ENCODE peak calls at places on chromosomes 5 and 9, in four cellular contexts. X is AG04450; H is CD8-positive, alpha-beta memory T cell; U is upper lobe of right lung. K is an unnamed sample. For H3K27me3, the result is how much of the 10 kb centered on the place peaks cover.

GRCh38 chr9:97077465-97078295 is 38.7 kb upstream of the CTSV start:
- DNase-seq in X (no peak), H (no peak), U (no peak), K (no peak)

GRCh38 chr5:176823869-176824412 is 13.6 kb downstream of the UNC5A start:
- DNase-seq in X (no peak), H (no peak), U (no peak), K (no peak)

GRCh38 chr5:178227138-178227659 is 5.4 kb downstream of the PHYKPL start:
- DNase-seq in X (no peak), H (no peak), U (no peak), K (no peak)

GRCh38 chr9:76725181-76725580 is 39.1 kb upstream of the PCA3 start:
- DNase-seq in X (no peak), H (no peak), U (no peak), K (no peak)

GRCh38 chr9:34322899-34323591 is 6.0 kb downstream of the KIF24 start:
- DNase-seq in X (no peak), H (no peak), U (no peak), K (no peak)

GRCh38 chr9:93119953-93120845 is 13.9 kb downstream of the NINJ1 start:
- DNase-seq in X (peak), H (peak), U (peak), K (no peak)

GRCh38 chr9:113625456-113625855 is 161.9 kb downstream of the RGS3 start:
- DNase-seq in X (no peak), H (no peak), U (peak), K (no peak)

GRCh38 chr5:179154991-179155955 is 95.1 kb downstream of the ZNF354C start:
- DNase-seq in X (no peak), H (no peak), U (peak), K (peak)

GRCh38 chr9:89444212-89444611 is 53.7 kb downstream of the SEMA4D start:
- DNase-seq in X (no peak), H (peak), U (no peak), K (no peak)

GRCh38 chr9:129021091-129021490 is 7.0 kb downstream of the SH3GLB2 start:
- DNase-seq in X (no peak), H (no peak), U (no peak), K (peak)

GRCh38 chr9:95261890-95262289 is 55.6 kb downstream of the FANCC start:
- DNase-seq in X (no peak), H (no peak), U (no peak), K (no peak)

GRCh38 chr5:129244478-129244877 is 149.9 kb downstream of the ISOC1 start:
- DNase-seq in X (no peak), H (no peak), U (no peak), K (no peak)

GRCh38 chr9:101375546-101375945 is 9.3 kb downstream of the BAAT start:
- DNase-seq in X (no peak), H (no peak), U (no peak), K (no peak)

GRCh38 chr5:176132471-176133288 is 105.5 kb upstream of the SIMC1 start:
- DNase-seq in X (no peak), H (peak), U (no peak), K (no peak)

GRCh38 chr9:97354637-97355036 is 47.2 kb downstream of the CCDC180 start:
- DNase-seq in X (no peak), H (no peak), U (no peak), K (no peak)

GRCh38 chr5:132239776-132240175 is 12.1 kb upstream of the P4HA2 start:
- DNase-seq in X (no peak), H (no peak), U (peak), K (no peak)

GRCh38 chr5:71740015-71740753 is 21.1 kb downstream of the CARTPT start:
- DNase-seq in X (no peak), H (no peak), U (no peak), K (peak)

GRCh38 chr5:170120576-170120975 is 14.9 kb downstream of the FOXI1 start:
- DNase-seq in X (peak), H (no peak), U (no peak), K (no peak)

GRCh38 chr5:65769539-65769938 is 47.5 kb downstream of the NLN start:
- DNase-seq in X (peak), H (no peak), U (no peak), K (no peak)

GRCh38 chr9:136660971-136661540 is 1.7 kb upstream of the EGFL7 start:
- DNase-seq in X (no peak), H (no peak), U (peak), K (no peak)

GRCh38 chr9:114950761-114951160 is 20.4 kb upstream of the TNFSF8 start:
- DNase-seq in X (no peak), H (no peak), U (no peak), K (no peak)

GRCh38 chr5:102866315-102866693 is 111.2 kb downstream of the PAM start:
- DNase-seq in X (no peak), H (no peak), U (no peak), K (no peak)

GRCh38 chr5:127878174-127878750 is 175.1 kb downstream of the CCDC192 start:
- DNase-seq in X (no peak), H (no peak), U (peak), K (peak)

GRCh38 chr5:139808481-139809330 is 13.1 kb downstream of the PSD2 start:
- DNase-seq in X (no peak), H (no peak), U (peak), K (peak)

GRCh38 chr9:124769451-124770358 is 1.4 kb downstream of the NR6A1 start:
- DNase-seq in X (no peak), H (peak), U (peak), K (peak)

GRCh38 chr9:133118568-133118967 is 2.5 kb downstream of the RALGDS start:
- DNase-seq in X (no peak), H (no peak), U (no peak), K (no peak)

GRCh38 chr5:52392321-52392720 is 395.4 kb upstream of the ITGA1 start:
- DNase-seq in X (no peak), H (no peak), U (no peak), K (no peak)

GRCh38 chr9:136700309-136700708 is 12.1 kb upstream of the DIPK1B start:
- DNase-seq in X (no peak), H (no peak), U (no peak), K (no peak)

GRCh38 chr5:159021360-159022177 is 78.1 kb downstream of the EBF1 start:
- DNase-seq in X (no peak), H (no peak), U (no peak), K (no peak)

GRCh38 chr5:96690906-96691305 is 28.7 kb downstream of the CAST start:
- DNase-seq in X (no peak), H (no peak), U (no peak), K (no peak)

GRCh38 chr5:172283020-172283861 is at the start of gene UBTD2:
- DNase-seq in X (no peak), H (peak), U (peak), K (peak)

GRCh38 chr5:172283862-172284274 is 304 bp upstream of the UBTD2 start:
- DNase-seq in X (no peak), H (peak), U (peak), K (peak)

GRCh38 chr5:172284275-172284971 is 859 bp upstream of the UBTD2 start:
- DNase-seq in X (no peak), H (peak), U (no peak), K (peak)

GRCh38 chr5:172280937-172281336 is 2.6 kb downstream of the UBTD2 start:
- DNase-seq in X (no peak), H (no peak), U (no peak), K (no peak)

DNA sequence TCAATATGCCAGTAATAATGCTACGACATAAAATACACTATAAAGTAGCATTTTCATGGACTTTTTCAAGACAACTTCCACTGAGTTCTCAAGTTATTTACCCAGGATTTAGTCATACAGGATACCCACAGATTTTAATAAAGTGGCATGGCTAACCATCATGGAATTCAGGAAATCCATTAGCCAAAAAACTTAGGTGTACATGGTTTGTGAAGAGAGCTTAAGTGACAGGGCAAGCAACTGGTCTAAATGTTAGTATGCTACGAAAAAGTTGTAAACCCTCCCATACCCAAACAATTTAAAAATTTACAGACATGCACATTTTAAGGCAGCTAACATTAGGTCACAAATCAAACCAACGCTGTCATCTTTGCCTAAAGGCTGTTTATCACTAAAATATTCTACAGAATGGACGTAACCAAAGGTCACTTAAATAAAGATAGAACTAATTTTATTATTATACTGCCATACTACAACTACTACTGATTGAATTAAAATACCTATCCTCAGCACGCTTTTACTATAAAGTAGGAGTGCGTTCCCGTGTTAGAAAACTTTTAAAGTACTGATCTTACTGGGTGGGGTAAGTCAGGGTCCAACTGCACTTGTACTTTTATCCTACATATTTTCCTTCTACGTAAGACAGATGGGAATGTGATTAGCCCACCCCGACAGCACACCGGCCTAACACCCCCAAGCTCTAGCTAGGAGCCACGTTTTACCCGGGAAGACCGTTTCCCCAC is 1.1 kb downstream of the UBTD2 start:
- DNase-seq in X (no peak), H (no peak), U (no peak), K (no peak)
- H3K27me3 ChIP-seq in X (under half), H (under half), U (under half), K (under half)

GRCh38 chr5:119359737-119360413 is 4.1 kb downstream of the TNFAIP8 start:
- DNase-seq in X (no peak), H (no peak), U (no peak), K (no peak)
- H3K27ac ChIP-seq in X (no peak), H (no peak), U (peak), K (no peak)

DNA sequence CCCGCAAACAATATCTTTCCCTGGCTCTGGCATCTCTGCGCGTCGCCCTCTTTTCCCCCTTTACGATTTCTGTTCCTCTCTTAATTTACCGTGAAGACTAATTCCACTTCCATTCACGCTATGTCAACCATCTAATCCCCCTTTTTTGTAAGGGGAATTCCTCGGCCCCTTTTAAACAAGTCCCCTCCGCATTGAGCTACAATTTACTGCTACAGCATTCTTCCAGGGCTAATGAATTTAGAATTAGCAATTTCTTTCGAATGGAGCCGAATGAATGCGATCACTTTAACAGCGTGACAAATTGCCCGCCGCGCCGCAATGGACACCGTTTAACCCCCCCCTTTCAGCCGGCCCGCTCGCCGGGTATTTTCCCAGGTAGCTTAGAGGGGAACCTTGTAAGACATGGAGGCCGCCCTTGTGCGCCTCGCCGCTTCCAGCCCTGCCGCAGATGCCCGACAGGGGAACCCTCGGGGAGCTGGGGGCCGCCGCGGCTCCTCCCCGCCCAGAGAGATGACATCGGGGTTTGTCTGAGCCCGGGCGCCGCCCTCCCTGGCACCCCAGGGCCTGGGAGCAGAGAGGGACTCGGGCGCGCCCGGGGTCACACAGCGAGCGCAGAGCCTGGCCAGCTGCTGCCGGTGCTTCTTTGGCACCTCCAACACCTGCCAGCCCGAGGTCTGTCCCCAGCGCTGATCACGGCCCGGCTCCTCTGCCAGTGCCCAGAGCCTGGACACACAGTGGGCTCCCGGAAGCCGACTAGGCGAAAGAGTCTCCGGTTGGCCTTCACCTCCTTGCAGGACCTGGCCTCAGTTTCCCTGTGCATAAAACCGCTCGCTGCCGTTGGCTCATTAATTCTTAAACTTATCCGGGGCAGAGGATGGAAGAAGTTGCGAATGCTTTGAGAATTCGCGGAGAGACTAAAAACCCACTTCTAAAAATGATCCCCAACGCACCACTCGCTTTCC is 1.3 kb downstream of the PRDM12 start:
- DNase-seq in X (no peak), H (no peak), U (no peak), K (no peak)
- H3K27me3 ChIP-seq in X (half or more), H (under half), U (half or more), K (half or more)

DNA sequence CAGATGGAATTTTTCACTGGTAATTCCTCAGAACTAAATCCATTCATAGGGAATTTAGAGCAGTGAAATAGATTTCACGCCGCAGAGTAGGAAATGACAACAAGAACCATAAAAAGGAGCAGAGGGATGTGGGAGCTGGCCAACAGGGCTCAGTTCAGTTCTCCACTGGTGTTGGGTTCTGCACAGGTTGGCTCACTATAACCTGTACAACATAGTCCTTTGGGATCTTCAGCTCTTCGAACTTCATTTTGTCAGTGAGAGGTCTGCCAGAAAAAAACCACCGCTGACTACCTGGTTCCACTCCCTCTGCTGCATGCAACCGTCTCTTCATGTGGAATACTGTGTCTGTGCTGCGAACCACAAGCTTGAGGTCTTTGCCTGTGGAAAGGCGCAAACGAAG is 17.7 kb downstream of the EFCAB9 start:
- DNase-seq in X (no peak), H (no peak), U (no peak), K (no peak)
- H3K27ac ChIP-seq in X (no peak), H (no peak), U (no peak), K (no peak)

GRCh38 chr5:23158179-23158578 is 305.0 kb upstream of the CDH12 start:
- DNase-seq in X (no peak), H (no peak), U (no peak), K (no peak)
- H3K27me3 ChIP-seq in X (under half), H (under half), U (under half), K (under half)